ENCODE peak calls at places on chromosome X, in four cellular contexts. O is GM12878, M is K562, E is HepG2. Q is an unnamed sample.

GRCh38 chrX:114267127-114267526 is 316.8 kb upstream of the HTR2C start:
- DNase-seq in O (no peak), M (no peak), E (no peak), Q (no peak)

GRCh38 chrX:17377795-17378194 is 2.8 kb downstream of the NHS start:
- DNase-seq in O (no peak), M (no peak), E (no peak), Q (no peak)

GRCh38 chrX:154534526-154535322 is 11.9 kb downstream of the G6PD start:
- DNase-seq in O (peak), M (peak), E (peak), Q (peak)

GRCh38 chrX:78321809-78322208 is 5.6 kb downstream of the CYSLTR1 start:
- DNase-seq in O (no peak), M (no peak), E (no peak), Q (no peak)

GRCh38 chrX:130393451-130394074 is 8.1 kb upstream of the GPR119 start:
- DNase-seq in O (no peak), M (peak), E (peak), Q (peak)

GRCh38 chrX:34332336-34332735 is 200.2 kb upstream of the FAM47A start:
- DNase-seq in O (no peak), M (no peak), E (no peak), Q (no peak)

GRCh38 chrX:40104649-40105015 is 6.9 kb upstream of the BCOR start:
- DNase-seq in O (no peak), M (no peak), E (no peak), Q (no peak)

GRCh38 chrX:17164079-17164478 is 210.9 kb upstream of the NHS start:
- DNase-seq in O (no peak), M (no peak), E (no peak), Q (no peak)

GRCh38 chrX:154417157-154417556 is 5.8 kb downstream of the TAFAZZIN start:
- DNase-seq in O (no peak), M (no peak), E (no peak), Q (no peak)

GRCh38 chrX:140661657-140662056 is 47.9 kb upstream of the LINC00632 start:
- DNase-seq in O (no peak), M (no peak), E (no peak), Q (no peak)

GRCh38 chrX:24485323-24485722 is 20.2 kb downstream of the PDK3 start:
- DNase-seq in O (no peak), M (no peak), E (no peak), Q (no peak)

GRCh38 chrX:47562615-47563243 is 1.7 kb downstream of the ARAF start:
- DNase-seq in O (no peak), M (no peak), E (no peak), Q (no peak)

GRCh38 chrX:39196192-39197102 is 395.2 kb downstream of the MID1IP1 start:
- DNase-seq in O (peak), M (peak), E (no peak), Q (no peak)

GRCh38 chrX:42746606-42747005 is 31.4 kb downstream of the PPP1R2C start:
- DNase-seq in O (no peak), M (no peak), E (no peak), Q (no peak)

GRCh38 chrX:11188664-11189063 is 77.5 kb downstream of the HCCS start:
- DNase-seq in O (no peak), M (no peak), E (no peak), Q (no peak)

GRCh38 chrX:98299785-98300184 is 1416.1 kb downstream of the RPA4 start:
- DNase-seq in O (no peak), M (no peak), E (no peak), Q (no peak)

GRCh38 chrX:154419688-154420401 is 8.5 kb downstream of the TAFAZZIN start:
- DNase-seq in O (no peak), M (no peak), E (no peak), Q (no peak)

GRCh38 chrX:70432936-70433847 is 10.1 kb downstream of the GDPD2 start:
- DNase-seq in O (no peak), M (peak), E (no peak), Q (no peak)

GRCh38 chrX:24396236-24396929 is 35.9 kb downstream of the SUPT20HL1 start:
- DNase-seq in O (no peak), M (no peak), E (no peak), Q (no peak)

GRCh38 chrX:107935664-107936433 is 46.3 kb downstream of the TEX13B start:
- DNase-seq in O (no peak), M (no peak), E (no peak), Q (peak)

GRCh38 chrX:40644821-40645358 is 2.5 kb downstream of the CXorf38 start:
- DNase-seq in O (peak), M (peak), E (peak), Q (no peak)

GRCh38 chrX:151973851-151974335 is 583 bp downstream of the GABRE start:
- DNase-seq in O (no peak), M (peak), E (no peak), Q (no peak)

GRCh38 chrX:154374361-154375155 is at the start of gene FLNA:
- DNase-seq in O (no peak), M (peak), E (no peak), Q (peak)

GRCh38 chrX:44937606-44938005 is 64.6 kb downstream of the KDM6A start:
- DNase-seq in O (no peak), M (no peak), E (no peak), Q (no peak)
- TF ChIP-seq SRF in O (no peak), M (no peak), E (no peak), Q (no peak)

GRCh38 chrX:103372886-103373285 is 3.5 kb upstream of the BEX3 start:
- DNase-seq in O (no peak), M (no peak), E (no peak), Q (no peak)

GRCh38 chrX:103373581-103373980 is 2.8 kb upstream of the BEX3 start:
- DNase-seq in O (no peak), M (no peak), E (no peak), Q (no peak)

GRCh38 chrX:103378990-103379389 is 2.7 kb downstream of the BEX3 start:
- DNase-seq in O (no peak), M (no peak), E (no peak), Q (no peak)

GRCh38 chrX:103376979-103377324 is 614 bp downstream of the BEX3 start:
- DNase-seq in O (no peak), M (no peak), E (no peak), Q (no peak)

DNA sequence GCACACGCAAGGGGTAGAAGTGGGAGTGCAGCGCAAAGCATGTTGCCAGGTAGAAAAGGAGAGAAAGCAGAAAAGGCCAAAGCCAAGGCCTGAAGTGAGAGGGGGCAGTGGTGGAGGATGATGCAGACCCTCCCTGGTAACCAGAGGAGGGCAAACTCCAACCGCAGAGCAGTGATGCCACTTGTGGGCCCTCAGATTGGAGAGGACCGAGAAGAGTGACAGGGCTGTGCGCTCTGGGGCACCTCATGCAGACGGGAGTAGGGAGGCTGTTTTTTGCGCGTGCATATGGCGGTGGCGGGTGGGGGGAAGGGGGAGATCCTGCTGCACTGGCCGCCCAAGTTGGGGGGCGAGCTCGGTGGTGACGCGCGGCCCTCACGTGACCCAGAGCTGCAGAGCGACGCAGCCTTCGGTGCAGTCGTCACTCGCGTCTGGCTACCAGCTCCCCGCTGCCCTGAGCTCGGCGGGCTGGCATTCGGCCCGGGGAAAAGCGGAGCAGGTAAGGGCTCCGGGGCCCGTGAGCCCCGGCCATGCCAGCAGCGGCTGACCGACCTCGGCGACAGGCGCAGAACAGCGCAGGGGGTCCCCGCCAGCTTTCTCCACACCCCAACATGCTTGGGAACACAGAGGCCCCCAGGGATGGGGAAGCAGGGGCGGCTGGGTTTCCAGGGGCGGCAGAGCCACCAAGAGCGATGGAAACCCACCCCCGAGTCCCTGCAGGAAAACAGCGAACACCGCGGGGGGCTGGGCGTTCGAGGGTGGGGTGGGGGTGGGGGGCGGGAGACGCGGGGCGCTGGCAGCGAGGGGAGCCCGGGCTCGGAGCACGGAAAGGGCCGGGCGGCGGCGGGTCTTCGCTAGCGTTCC is at the start of gene BEX3:
- DNase-seq in O (no peak), M (no peak), E (peak), Q (peak)
- TF ChIP-seq RFX5 in O (no peak), M (no peak), E (peak), Q (peak)

DNA sequence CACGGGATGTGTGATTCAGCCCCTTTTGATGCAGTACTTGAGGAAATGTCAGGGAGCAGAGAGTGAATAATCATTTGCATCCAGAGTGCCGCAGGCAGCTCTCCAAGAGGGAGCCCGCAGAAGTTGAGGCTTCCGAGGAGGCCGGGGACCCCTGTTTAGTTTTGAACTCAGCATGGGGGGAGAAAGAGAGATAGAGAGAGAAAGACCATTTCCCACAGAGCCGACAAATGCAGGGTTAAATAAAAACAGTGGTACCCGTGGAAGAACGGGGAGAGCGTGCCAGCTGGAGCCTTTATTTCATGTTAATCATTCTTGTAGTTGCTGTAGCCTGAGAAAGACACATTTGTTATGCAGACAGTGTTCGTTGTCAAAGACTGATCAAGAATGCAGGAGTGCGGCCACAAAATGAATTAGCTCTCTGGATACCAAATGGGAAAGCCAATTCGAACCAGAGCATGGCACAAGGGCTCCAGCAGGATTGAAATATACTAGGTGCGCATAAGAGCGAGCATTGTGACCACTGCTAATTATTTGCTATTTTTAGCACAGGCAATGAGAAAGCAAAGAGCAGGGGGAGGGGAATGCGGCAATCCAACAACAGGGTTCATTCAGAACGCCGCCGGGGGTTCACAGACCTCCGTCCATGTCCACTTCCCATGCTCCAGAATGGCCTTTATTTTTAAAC is 243.8 kb upstream of the VCX3A start:
- DNase-seq in O (no peak), M (no peak), E (no peak), Q (no peak)
- TF ChIP-seq CHD2 in O (no peak), M (no peak), E (no peak), Q (no peak)

GRCh38 chrX:31222946-31223345 is 151.1 kb upstream of the FTHL17 start:
- DNase-seq in O (no peak), M (no peak), E (no peak), Q (no peak)
- TF ChIP-seq SRF in O (no peak), M (no peak), E (no peak), Q (no peak)

DNA sequence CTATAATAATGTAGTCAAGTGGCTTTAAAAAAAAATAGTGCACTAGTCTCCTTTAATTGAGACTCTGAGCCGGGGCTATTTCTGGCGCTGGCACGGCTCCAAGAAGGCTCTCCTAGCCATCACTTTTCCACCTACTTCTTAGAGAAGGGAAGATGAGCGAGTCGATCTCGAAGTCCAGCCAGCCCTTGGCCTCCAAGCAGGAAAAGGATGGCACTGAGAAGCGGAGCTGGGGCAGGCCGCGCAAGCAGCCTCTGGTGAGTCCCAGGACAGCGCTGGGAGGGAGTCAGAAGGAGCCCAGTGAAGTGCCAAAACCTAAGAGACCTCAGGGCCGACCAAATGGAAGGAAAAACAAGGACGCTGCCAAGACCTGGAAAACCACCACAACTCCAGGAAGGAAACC is 531.9 kb downstream of the MAGEB5 start:
- DNase-seq in O (no peak), M (no peak), E (no peak), Q (no peak)
- TF ChIP-seq RFX5 in O (no peak), M (no peak), E (no peak), Q (no peak)

GRCh38 chrX:12985336-12985735 is 10.4 kb downstream of the TMSB4X start:
- DNase-seq in O (no peak), M (no peak), E (no peak), Q (no peak)

GRCh38 chrX:12986164-12986779 is 11.4 kb downstream of the TMSB4X start:
- DNase-seq in O (no peak), M (peak), E (no peak), Q (no peak)

GRCh38 chrX:12986886-12987285 is 12.0 kb downstream of the TMSB4X start:
- DNase-seq in O (no peak), M (no peak), E (no peak), Q (no peak)

GRCh38 chrX:12987340-12987739 is 12.4 kb downstream of the TMSB4X start:
- DNase-seq in O (no peak), M (no peak), E (no peak), Q (no peak)

GRCh38 chrX:12984629-12985303 is 9.9 kb downstream of the TMSB4X start:
- DNase-seq in O (no peak), M (peak), E (no peak), Q (no peak)
- TF ChIP-seq CHD2 in O (peak), M (no peak), E (no peak), Q (no peak)

GRCh38 chrX:9501362-9501761 is 36.5 kb downstream of the TBL1X start:
- DNase-seq in O (no peak), M (no peak), E (no peak), Q (no peak)

GRCh38 chrX:9494806-9495205 is 29.9 kb downstream of the TBL1X start:
- DNase-seq in O (no peak), M (peak), E (no peak), Q (no peak)

GRCh38 chrX:9495496-9495895 is 30.6 kb downstream of the TBL1X start:
- DNase-seq in O (no peak), M (no peak), E (no peak), Q (no peak)

GRCh38 chrX:9500584-9500983 is 35.7 kb downstream of the TBL1X start:
- DNase-seq in O (no peak), M (no peak), E (no peak), Q (no peak)

GRCh38 chrX:9498236-9498635 is 33.4 kb downstream of the TBL1X start:
- DNase-seq in O (no peak), M (no peak), E (no peak), Q (no peak)
- TF ChIP-seq SRF in O (no peak), M (no peak), E (no peak), Q (no peak)

Q was measured in H1.